ENCODE peak calls at places on chromosome 1, in five cellular contexts. One of them, this sample, is unnamed.

GRCh38 chr1:155479205-155479604 is 83.4 kb downstream of the ASH1L start:
- DNase-seq in hepatocyte: no peak
- DNase-seq in CD4-positive, CD25-positive, alpha-beta regulatory T cell: no peak
- DNase-seq in fibroblast of lung: peak; percentile 79
- DNase-seq in breast epithelium: no peak
- DNase-seq in this sample: no peak

GRCh38 chr1:190129367-190129766 is 348.3 kb downstream of the BRINP3 start:
- DNase-seq in hepatocyte: no peak
- DNase-seq in CD4-positive, CD25-positive, alpha-beta regulatory T cell: no peak
- DNase-seq in fibroblast of lung: no peak
- DNase-seq in breast epithelium: no peak
- DNase-seq in this sample: no peak

GRCh38 chr1:201633811-201634210 is 94.9 kb downstream of the NAV1 start:
- DNase-seq in hepatocyte: no peak
- DNase-seq in CD4-positive, CD25-positive, alpha-beta regulatory T cell: no peak
- DNase-seq in fibroblast of lung: peak; percentile 30
- DNase-seq in breast epithelium: no peak
- DNase-seq in this sample: no peak

GRCh38 chr1:54294846-54295245 is 94.9 kb downstream of the MRPL37 start:
- DNase-seq in hepatocyte: no peak
- DNase-seq in CD4-positive, CD25-positive, alpha-beta regulatory T cell: no peak
- DNase-seq in fibroblast of lung: peak; percentile 56
- DNase-seq in breast epithelium: no peak
- DNase-seq in this sample: no peak

GRCh38 chr1:76580206-76580605 is 287.1 kb upstream of the ST6GALNAC5 start:
- DNase-seq in hepatocyte: no peak
- DNase-seq in CD4-positive, CD25-positive, alpha-beta regulatory T cell: no peak
- DNase-seq in fibroblast of lung: no peak
- DNase-seq in breast epithelium: no peak
- DNase-seq in this sample: no peak

GRCh38 chr1:208520700-208521099 is 276.5 kb upstream of the PLXNA2 start:
- DNase-seq in hepatocyte: no peak
- DNase-seq in CD4-positive, CD25-positive, alpha-beta regulatory T cell: no peak
- DNase-seq in fibroblast of lung: no peak
- DNase-seq in breast epithelium: no peak
- DNase-seq in this sample: no peak

GRCh38 chr1:145892486-145893087 is 6.9 kb upstream of the ANKRD35 start:
- DNase-seq in hepatocyte: peak; percentile 45
- DNase-seq in CD4-positive, CD25-positive, alpha-beta regulatory T cell: no peak
- DNase-seq in fibroblast of lung: peak; percentile 69
- DNase-seq in breast epithelium: no peak
- DNase-seq in this sample: no peak

GRCh38 chr1:99365121-99365520 is 100.8 kb downstream of the PLPPR4 start:
- DNase-seq in hepatocyte: no peak
- DNase-seq in CD4-positive, CD25-positive, alpha-beta regulatory T cell: no peak
- DNase-seq in fibroblast of lung: no peak
- DNase-seq in breast epithelium: no peak
- DNase-seq in this sample: no peak

GRCh38 chr1:66768935-66769334 is 16.7 kb downstream of the DYNLT5 start:
- DNase-seq in hepatocyte: no peak
- DNase-seq in CD4-positive, CD25-positive, alpha-beta regulatory T cell: no peak
- DNase-seq in fibroblast of lung: no peak
- DNase-seq in breast epithelium: no peak
- DNase-seq in this sample: peak; percentile 94

GRCh38 chr1:151946366-151946764 is 37.1 kb upstream of the THEM4 start:
- DNase-seq in hepatocyte: no peak
- DNase-seq in CD4-positive, CD25-positive, alpha-beta regulatory T cell: peak; percentile 31
- DNase-seq in fibroblast of lung: peak; percentile 54
- DNase-seq in breast epithelium: no peak
- DNase-seq in this sample: no peak

GRCh38 chr1:151944110-151944858 is 35.0 kb upstream of the THEM4 start:
- DNase-seq in hepatocyte: no peak
- DNase-seq in CD4-positive, CD25-positive, alpha-beta regulatory T cell: no peak
- DNase-seq in fibroblast of lung: no peak
- DNase-seq in breast epithelium: no peak
- DNase-seq in this sample: no peak

GRCh38 chr1:151945725-151946365 is 36.5 kb upstream of the THEM4 start:
- DNase-seq in hepatocyte: peak; percentile 91
- DNase-seq in CD4-positive, CD25-positive, alpha-beta regulatory T cell: peak; percentile 85
- DNase-seq in fibroblast of lung: peak; percentile 93
- DNase-seq in breast epithelium: peak; percentile 91
- DNase-seq in this sample: no peak

GRCh38 chr1:151943591-151943990 is 34.3 kb upstream of the THEM4 start:
- DNase-seq in hepatocyte: no peak
- DNase-seq in CD4-positive, CD25-positive, alpha-beta regulatory T cell: no peak
- DNase-seq in fibroblast of lung: no peak
- DNase-seq in breast epithelium: no peak
- DNase-seq in this sample: no peak

DNA sequence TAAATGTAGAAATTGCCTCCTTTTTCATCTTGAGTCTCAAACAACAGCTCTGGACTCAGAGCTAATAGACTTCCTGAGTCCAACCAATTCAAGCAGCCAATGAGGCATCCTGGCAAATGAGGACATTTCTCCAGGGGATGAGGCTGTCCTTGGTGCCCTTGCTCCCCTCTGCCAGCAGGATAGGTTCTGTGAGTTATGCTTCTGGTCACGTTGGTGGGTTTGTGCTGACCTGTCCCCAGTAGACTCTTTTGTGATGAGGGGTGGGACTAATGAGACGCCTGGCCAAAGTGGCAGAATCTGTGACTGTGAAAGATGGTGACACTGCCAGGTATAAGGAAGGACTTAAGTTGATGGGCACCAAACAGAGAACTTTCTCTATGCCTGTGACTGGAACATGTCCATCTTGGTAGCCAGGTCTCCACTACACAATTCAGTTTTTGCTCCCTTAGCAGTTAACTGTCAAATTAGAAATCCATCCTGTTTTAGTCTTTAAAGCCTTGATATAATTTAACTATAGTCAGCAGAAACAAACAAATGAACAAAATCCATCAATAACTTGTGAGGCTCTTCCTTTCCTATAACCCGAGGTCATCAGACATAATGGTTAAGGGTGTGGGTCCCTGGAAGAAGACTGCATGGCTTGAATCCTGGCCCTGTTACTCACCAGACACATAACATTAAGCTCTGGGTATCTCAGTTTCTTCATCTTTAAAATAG is 35.7 kb upstream of the THEM4 start:
- DNase-seq in hepatocyte: no peak
- DNase-seq in CD4-positive, CD25-positive, alpha-beta regulatory T cell: no peak
- DNase-seq in fibroblast of lung: no peak
- DNase-seq in breast epithelium: no peak
- DNase-seq in this sample: no peak
- H3K4me1 ChIP-seq in hepatocyte: peaks cover 37% of the 10 kb centered on the region
- H3K4me1 ChIP-seq in CD4-positive, CD25-positive, alpha-beta regulatory T cell: peaks cover 31% of the 10 kb centered on the region
- H3K4me1 ChIP-seq in fibroblast of lung: peaks cover 28% of the 10 kb centered on the region
- H3K4me1 ChIP-seq in breast epithelium: peaks cover 7% of the 10 kb centered on the region
- H3K4me1 ChIP-seq in this sample: no peaks in the 10 kb centered on the region

GRCh38 chr1:88462481-88463261 is 221.4 kb upstream of the PKN2 start:
- DNase-seq in hepatocyte: peak; percentile 75
- DNase-seq in CD4-positive, CD25-positive, alpha-beta regulatory T cell: no peak
- DNase-seq in fibroblast of lung: peak; percentile 59
- DNase-seq in breast epithelium: no peak
- DNase-seq in this sample: no peak

GRCh38 chr1:88466899-88467580 is 217.0 kb upstream of the PKN2 start:
- DNase-seq in hepatocyte: no peak
- DNase-seq in CD4-positive, CD25-positive, alpha-beta regulatory T cell: no peak
- DNase-seq in fibroblast of lung: no peak
- DNase-seq in breast epithelium: no peak
- DNase-seq in this sample: no peak

GRCh38 chr1:88463401-88463800 is 220.7 kb upstream of the PKN2 start:
- DNase-seq in hepatocyte: no peak
- DNase-seq in CD4-positive, CD25-positive, alpha-beta regulatory T cell: no peak
- DNase-seq in fibroblast of lung: no peak
- DNase-seq in breast epithelium: no peak
- DNase-seq in this sample: no peak
- H3K4me3 ChIP-seq in hepatocyte: no peak overlapping the region
- H3K4me3 ChIP-seq in CD4-positive, CD25-positive, alpha-beta regulatory T cell: no peak overlapping the region
- H3K4me3 ChIP-seq in fibroblast of lung: peak overlapping the region; percentile 44
- H3K4me3 ChIP-seq in breast epithelium: no peak overlapping the region
- H3K4me3 ChIP-seq in this sample: no peak overlapping the region

GRCh38 chr1:1352784-1353388 is 3.7 kb upstream of the DVL1 start:
- DNase-seq in hepatocyte: no peak
- DNase-seq in CD4-positive, CD25-positive, alpha-beta regulatory T cell: no peak
- DNase-seq in fibroblast of lung: no peak
- DNase-seq in breast epithelium: no peak
- DNase-seq in this sample: peak; percentile 76
- H3K4me1 ChIP-seq in hepatocyte: peaks cover 34% of the 10 kb centered on the region
- H3K4me1 ChIP-seq in CD4-positive, CD25-positive, alpha-beta regulatory T cell: peaks cover 29% of the 10 kb centered on the region
- H3K4me1 ChIP-seq in fibroblast of lung: peaks cover 16% of the 10 kb centered on the region
- H3K4me1 ChIP-seq in breast epithelium: peaks cover 10% of the 10 kb centered on the region
- H3K4me1 ChIP-seq in this sample: peaks cover 28% of the 10 kb centered on the region

DNA sequence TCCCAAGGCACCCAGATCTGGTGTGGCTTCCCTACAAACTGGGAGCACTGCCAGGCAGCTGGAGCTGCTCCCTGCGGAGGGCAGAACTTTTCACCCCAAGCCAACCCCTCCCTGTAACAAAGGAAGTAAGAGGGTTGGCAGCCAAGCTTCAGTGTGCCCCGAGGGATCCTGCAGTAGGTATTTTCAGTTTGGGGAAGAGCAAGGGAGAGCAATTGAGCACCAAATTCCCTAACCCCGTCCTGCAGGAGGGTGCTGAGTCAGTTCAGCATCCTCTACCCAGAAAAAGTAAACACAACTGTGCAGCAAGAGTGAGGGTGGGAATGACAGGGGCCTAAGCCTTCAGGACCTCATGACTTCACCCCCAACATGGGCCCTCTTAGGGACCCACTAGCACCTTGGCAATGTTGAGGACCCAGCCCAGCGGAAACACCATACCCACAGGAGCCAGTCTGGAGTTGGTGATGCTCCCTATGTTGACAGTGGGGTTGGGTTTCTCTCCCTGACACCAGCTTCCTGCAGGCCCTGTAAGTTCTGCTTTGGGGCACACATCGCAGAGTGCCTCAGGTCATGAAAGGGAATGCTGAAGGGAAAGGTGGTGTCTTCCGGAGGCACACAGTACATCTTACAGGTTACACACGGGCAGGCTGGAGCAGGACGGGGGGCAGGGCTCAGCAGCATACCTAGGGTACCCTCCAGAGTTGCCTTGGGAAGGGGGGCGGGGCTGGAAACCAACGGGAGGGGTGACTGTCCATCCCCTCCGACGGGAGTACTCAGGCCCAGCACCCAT is 14.8 kb downstream of the SH3BP5L start:
- DNase-seq in hepatocyte: no peak
- DNase-seq in CD4-positive, CD25-positive, alpha-beta regulatory T cell: no peak
- DNase-seq in fibroblast of lung: no peak
- DNase-seq in breast epithelium: no peak
- DNase-seq in this sample: no peak
- H3K4me3 ChIP-seq in hepatocyte: no peak overlapping the region
- H3K4me3 ChIP-seq in CD4-positive, CD25-positive, alpha-beta regulatory T cell: no peak overlapping the region
- H3K4me3 ChIP-seq in fibroblast of lung: no peak overlapping the region
- H3K4me3 ChIP-seq in breast epithelium: no peak overlapping the region
- H3K4me3 ChIP-seq in this sample: no peak overlapping the region

DNA sequence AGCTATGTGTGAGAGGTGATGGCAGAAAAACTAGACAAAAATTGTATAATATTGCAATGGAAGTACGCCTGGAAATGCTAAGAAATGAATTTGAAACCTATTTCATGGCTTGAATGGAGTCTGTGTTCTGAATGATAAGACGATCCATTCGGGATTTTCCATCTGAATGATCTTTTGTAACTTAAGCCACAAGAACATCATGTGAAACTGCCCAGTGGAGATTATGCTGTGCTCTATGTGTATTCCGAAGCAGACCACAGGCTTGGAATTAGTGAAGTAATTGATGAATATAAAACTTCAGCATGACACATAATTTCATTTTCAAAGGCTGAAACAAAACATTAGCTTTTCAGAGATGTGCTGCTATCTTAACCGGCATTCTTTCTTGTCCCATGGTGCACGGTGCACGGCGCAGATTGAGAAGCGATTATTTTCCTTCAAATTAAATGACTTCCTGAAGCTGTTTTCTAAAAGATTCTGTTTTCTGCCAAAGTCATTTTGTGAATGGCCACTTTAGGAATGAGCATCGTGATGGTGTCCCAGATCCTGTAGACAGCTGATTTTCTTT is 652.9 kb downstream of the PLA2G4A start:
- DNase-seq in hepatocyte: no peak
- DNase-seq in CD4-positive, CD25-positive, alpha-beta regulatory T cell: no peak
- DNase-seq in fibroblast of lung: no peak
- DNase-seq in breast epithelium: no peak
- DNase-seq in this sample: no peak
- H3K4me1 ChIP-seq in hepatocyte: no peaks in the 10 kb centered on the region
- H3K4me1 ChIP-seq in CD4-positive, CD25-positive, alpha-beta regulatory T cell: no peaks in the 10 kb centered on the region
- H3K4me1 ChIP-seq in fibroblast of lung: no peaks in the 10 kb centered on the region
- H3K4me1 ChIP-seq in breast epithelium: no peaks in the 10 kb centered on the region
- H3K4me1 ChIP-seq in this sample: no peaks in the 10 kb centered on the region

DNA sequence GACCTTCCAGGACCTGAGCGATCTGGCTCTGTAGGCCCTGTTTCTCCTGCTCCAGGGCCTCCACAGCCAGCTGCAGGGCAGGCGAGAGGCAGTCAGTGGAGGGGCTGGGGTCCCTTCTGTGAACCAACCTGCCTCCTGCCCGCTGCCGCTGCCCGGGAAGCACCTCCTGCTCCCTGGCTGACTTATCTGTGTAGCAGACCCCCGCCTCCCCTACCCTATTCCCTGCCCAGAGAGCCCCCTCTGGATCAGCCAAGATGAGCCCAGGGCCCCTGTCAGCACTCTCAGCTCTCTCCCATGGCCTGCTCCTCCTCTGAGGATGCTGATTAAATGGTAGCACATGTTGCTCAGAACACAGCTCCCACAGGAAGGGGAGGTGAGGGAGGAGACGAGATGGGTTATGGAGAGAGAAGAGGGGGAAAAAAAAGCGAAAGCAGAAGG is 1.9 kb downstream of the NES start:
- DNase-seq in hepatocyte: no peak
- DNase-seq in CD4-positive, CD25-positive, alpha-beta regulatory T cell: no peak
- DNase-seq in fibroblast of lung: no peak
- DNase-seq in breast epithelium: no peak
- DNase-seq in this sample: no peak
- H3K4me3 ChIP-seq in hepatocyte: no peak overlapping the region
- H3K4me3 ChIP-seq in CD4-positive, CD25-positive, alpha-beta regulatory T cell: no peak overlapping the region
- H3K4me3 ChIP-seq in fibroblast of lung: peak overlapping the region; percentile 72
- H3K4me3 ChIP-seq in breast epithelium: peak overlapping the region; percentile 49
- H3K4me3 ChIP-seq in this sample: no peak overlapping the region

DNA sequence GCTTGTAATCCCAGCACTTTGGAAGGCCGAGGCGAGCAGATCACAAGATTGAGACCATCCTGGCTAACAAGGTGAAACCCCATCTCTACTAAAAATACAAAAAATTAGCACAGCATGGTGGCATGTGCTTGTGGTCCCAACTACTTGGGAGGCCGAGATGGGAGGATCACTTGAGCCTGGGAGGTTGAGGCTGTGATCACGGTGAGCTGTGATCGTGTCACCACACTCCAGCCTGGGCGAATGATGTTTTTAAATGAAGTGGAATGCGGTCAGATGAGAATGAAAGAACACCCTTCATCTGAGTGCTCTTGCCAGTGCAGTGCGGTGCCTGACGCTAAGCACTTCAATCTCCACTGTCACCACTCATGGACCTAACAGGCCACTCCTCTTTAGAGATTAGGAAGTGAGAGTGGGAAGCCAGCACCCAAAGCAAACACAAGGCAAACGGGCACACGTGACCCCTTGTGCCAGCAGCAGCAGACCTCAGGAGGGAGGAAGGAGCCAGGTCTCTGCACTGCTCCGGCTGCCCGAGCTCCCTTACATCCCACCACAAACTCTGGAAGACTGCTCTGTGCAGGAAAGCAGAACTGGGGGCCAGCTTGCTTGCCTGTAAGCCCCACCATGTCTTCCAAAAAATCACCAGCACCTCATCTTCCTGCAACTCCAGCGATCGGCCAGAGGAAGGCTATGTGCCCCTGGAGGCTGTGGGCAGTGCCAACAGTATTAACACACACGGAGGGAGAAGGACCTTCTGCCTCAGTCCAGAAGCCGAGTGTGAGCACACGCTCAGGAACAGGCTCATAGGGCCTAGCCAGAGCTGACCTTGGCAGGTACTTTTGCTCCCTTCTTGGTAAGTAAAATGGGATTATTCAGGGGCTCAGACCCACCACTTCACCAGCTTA is 9.7 kb downstream of the CTNNBIP1 start:
- DNase-seq in hepatocyte: peak; percentile 73
- DNase-seq in CD4-positive, CD25-positive, alpha-beta regulatory T cell: no peak
- DNase-seq in fibroblast of lung: peak; percentile 29
- DNase-seq in breast epithelium: no peak
- DNase-seq in this sample: no peak
- H3K4me1 ChIP-seq in hepatocyte: no peaks in the 10 kb centered on the region
- H3K4me1 ChIP-seq in CD4-positive, CD25-positive, alpha-beta regulatory T cell: no peaks in the 10 kb centered on the region
- H3K4me1 ChIP-seq in fibroblast of lung: no peaks in the 10 kb centered on the region
- H3K4me1 ChIP-seq in breast epithelium: no peaks in the 10 kb centered on the region
- H3K4me1 ChIP-seq in this sample: peaks cover 7% of the 10 kb centered on the region